ENCODE peak calls at places on chromosomes 2 and 18, in five cellular contexts. One of them, this sample, is unnamed.

GRCh38 chr2:176518823-176519222 is 249.6 kb downstream of the MTX2 start:
- DNase-seq in prostate gland: no peak
- DNase-seq in spleen: peak; percentile 73
- DNase-seq in astrocyte: no peak
- DNase-seq in iPS DF 6.9: peak; percentile 9
- DNase-seq in this sample: no peak

GRCh38 chr2:240469239-240469636 is 33.8 kb downstream of the GPC1 start:
- DNase-seq in prostate gland: peak; percentile 3
- DNase-seq in astrocyte: no peak
- DNase-seq in iPS DF 6.9: no peak
- DNase-seq in spleen: peak; percentile 48
- DNase-seq in this sample: no peak

GRCh38 chr2:15776629-15776919 is 163.8 kb upstream of the MYCN start:
- DNase-seq in astrocyte: no peak
- DNase-seq in iPS DF 6.9: no peak
- DNase-seq in spleen: no peak
- DNase-seq in prostate gland: no peak
- DNase-seq in this sample: no peak

GRCh38 chr2:177641321-177641720 is 248.7 kb downstream of the AGPS start:
- DNase-seq in astrocyte: no peak
- DNase-seq in iPS DF 6.9: no peak
- DNase-seq in spleen: no peak
- DNase-seq in prostate gland: no peak
- DNase-seq in this sample: no peak

GRCh38 chr2:238100049-238100820 is at the start of gene ESPNL:
- DNase-seq in spleen: peak; percentile 76
- DNase-seq in astrocyte: no peak
- DNase-seq in iPS DF 6.9: no peak
- DNase-seq in prostate gland: no peak
- DNase-seq in this sample: no peak

GRCh38 chr2:104658149-104658839 is 195.6 kb upstream of the POU3F3 start:
- DNase-seq in iPS DF 6.9: peak; percentile 37
- DNase-seq in astrocyte: peak; percentile 5
- DNase-seq in spleen: peak; percentile 86
- DNase-seq in prostate gland: peak; percentile 14
- DNase-seq in this sample: peak; percentile 30

GRCh38 chr2:205947621-205948495 is 138.1 kb downstream of the INO80D start:
- DNase-seq in spleen: peak; percentile 81
- DNase-seq in iPS DF 6.9: peak; percentile 60
- DNase-seq in astrocyte: peak; percentile 40
- DNase-seq in prostate gland: peak; percentile 42
- DNase-seq in this sample: peak; percentile 69

GRCh38 chr2:127045792-127046501 is 61.0 kb downstream of the BIN1 start:
- DNase-seq in astrocyte: no peak
- DNase-seq in prostate gland: no peak
- DNase-seq in iPS DF 6.9: no peak
- DNase-seq in spleen: peak; percentile 75
- DNase-seq in this sample: peak; percentile 33

GRCh38 chr2:198408171-198408570 is 603.8 kb downstream of the PLCL1 start:
- DNase-seq in iPS DF 6.9: no peak
- DNase-seq in astrocyte: no peak
- DNase-seq in prostate gland: no peak
- DNase-seq in spleen: no peak
- DNase-seq in this sample: no peak

GRCh38 chr2:215728504-215729065 is 284.8 kb downstream of the MREG start:
- DNase-seq in prostate gland: no peak
- DNase-seq in iPS DF 6.9: no peak
- DNase-seq in astrocyte: peak; percentile 99
- DNase-seq in spleen: no peak
- DNase-seq in this sample: no peak

GRCh38 chr18:72086421-72086820 is 457.7 kb downstream of the CBLN2 start:
- DNase-seq in astrocyte: peak; percentile 4
- DNase-seq in iPS DF 6.9: no peak
- DNase-seq in prostate gland: no peak
- DNase-seq in spleen: no peak
- DNase-seq in this sample: no peak

GRCh38 chr2:1183300-1183699 is 230.0 kb upstream of the TPO start:
- DNase-seq in iPS DF 6.9: no peak
- DNase-seq in prostate gland: no peak
- DNase-seq in astrocyte: no peak
- DNase-seq in spleen: no peak
- DNase-seq in this sample: no peak

GRCh38 chr18:56488739-56489138 is 149.7 kb downstream of the TXNL1 start:
- DNase-seq in iPS DF 6.9: no peak
- DNase-seq in spleen: no peak
- DNase-seq in astrocyte: no peak
- DNase-seq in prostate gland: no peak
- DNase-seq in this sample: no peak

GRCh38 chr2:230925879-230926765 is 1.1 kb upstream of the GPR55 start:
- DNase-seq in iPS DF 6.9: no peak
- DNase-seq in astrocyte: no peak
- DNase-seq in prostate gland: no peak
- DNase-seq in spleen: peak; percentile 72
- DNase-seq in this sample: peak; percentile 38

GRCh38 chr2:135662088-135662487 is 79.6 kb upstream of the UBXN4 start:
- DNase-seq in prostate gland: no peak
- DNase-seq in astrocyte: peak; percentile 52
- DNase-seq in spleen: no peak
- DNase-seq in iPS DF 6.9: no peak
- DNase-seq in this sample: no peak

GRCh38 chr18:45248240-45248903 is 366.9 kb upstream of the SLC14A2 start:
- DNase-seq in astrocyte: peak; percentile 96
- DNase-seq in iPS DF 6.9: no peak
- DNase-seq in prostate gland: peak; percentile 51
- DNase-seq in spleen: no peak
- DNase-seq in this sample: no peak

GRCh38 chr2:130374587-130375290 is 18.9 kb downstream of the PTPN18 start:
- DNase-seq in iPS DF 6.9: no peak
- DNase-seq in prostate gland: no peak
- DNase-seq in astrocyte: peak; percentile 33
- DNase-seq in spleen: no peak
- DNase-seq in this sample: no peak

GRCh38 chr18:58047556-58047882 is 3.5 kb downstream of the NEDD4L start:
- DNase-seq in astrocyte: no peak
- DNase-seq in spleen: no peak
- DNase-seq in prostate gland: no peak
- DNase-seq in iPS DF 6.9: no peak
- DNase-seq in this sample: no peak

GRCh38 chr2:176419591-176420071 is 150.4 kb downstream of the MTX2 start:
- DNase-seq in spleen: no peak
- DNase-seq in astrocyte: peak; percentile 89
- DNase-seq in iPS DF 6.9: no peak
- DNase-seq in prostate gland: no peak
- DNase-seq in this sample: no peak

GRCh38 chr2:238165288-238165921 is 6.6 kb downstream of the ERFE start:
- DNase-seq in prostate gland: no peak
- DNase-seq in iPS DF 6.9: no peak
- DNase-seq in spleen: peak; percentile 69
- DNase-seq in astrocyte: no peak
- DNase-seq in this sample: no peak

GRCh38 chr2:11500702-11501303 is 33.0 kb upstream of the GREB1 start:
- DNase-seq in prostate gland: no peak
- DNase-seq in astrocyte: no peak
- DNase-seq in spleen: no peak
- DNase-seq in iPS DF 6.9: no peak
- DNase-seq in this sample: no peak

GRCh38 chr2:209253544-209253943 is 170.3 kb upstream of the MAP2 start:
- DNase-seq in spleen: no peak
- DNase-seq in prostate gland: no peak
- DNase-seq in iPS DF 6.9: no peak
- DNase-seq in astrocyte: no peak
- DNase-seq in this sample: no peak

GRCh38 chr18:3814840-3815239 is 364.9 kb downstream of the TGIF1 start:
- DNase-seq in spleen: no peak
- DNase-seq in prostate gland: no peak
- DNase-seq in astrocyte: peak; percentile 54
- DNase-seq in iPS DF 6.9: no peak
- DNase-seq in this sample: no peak

GRCh38 chr2:236055471-236055870 is 112.7 kb downstream of the GBX2 start:
- DNase-seq in astrocyte: no peak
- DNase-seq in spleen: no peak
- DNase-seq in iPS DF 6.9: no peak
- DNase-seq in prostate gland: peak; percentile 57
- DNase-seq in this sample: no peak

GRCh38 chr2:236052206-236052605 is 116.0 kb downstream of the GBX2 start:
- DNase-seq in iPS DF 6.9: no peak
- DNase-seq in astrocyte: no peak
- DNase-seq in spleen: no peak
- DNase-seq in prostate gland: no peak
- DNase-seq in this sample: no peak

GRCh38 chr2:236054125-236054524 is 114.1 kb downstream of the GBX2 start:
- DNase-seq in astrocyte: no peak
- DNase-seq in iPS DF 6.9: no peak
- DNase-seq in prostate gland: no peak
- DNase-seq in spleen: no peak
- DNase-seq in this sample: no peak

GRCh38 chr2:236052926-236053846 is 115.0 kb downstream of the GBX2 start:
- DNase-seq in spleen: no peak
- DNase-seq in iPS DF 6.9: no peak
- DNase-seq in astrocyte: no peak
- DNase-seq in prostate gland: no peak
- DNase-seq in this sample: no peak

DNA sequence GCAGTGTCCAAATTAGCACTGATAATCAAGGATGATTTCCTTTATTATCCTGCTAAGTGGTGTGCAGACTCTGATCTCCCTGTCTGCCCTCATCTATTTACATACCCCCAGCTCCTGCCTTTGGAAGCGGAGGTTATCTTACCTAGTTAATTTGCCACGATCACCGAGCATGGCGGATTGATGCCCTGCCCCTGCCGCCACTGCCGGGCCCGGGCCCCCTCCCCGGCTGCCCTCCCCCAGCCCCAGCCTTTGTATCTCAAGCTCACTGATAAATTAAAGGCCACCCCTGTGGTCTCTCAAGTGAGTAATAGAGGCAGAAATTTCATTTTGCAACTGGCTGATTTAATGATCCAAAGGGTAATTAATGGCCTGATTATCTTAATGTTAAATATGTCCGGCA is 113.5 kb downstream of the GBX2 start:
- DNase-seq in iPS DF 6.9: no peak
- DNase-seq in prostate gland: no peak
- DNase-seq in spleen: no peak
- DNase-seq in astrocyte: no peak
- DNase-seq in this sample: no peak
- H3K4me3 ChIP-seq in iPS DF 6.9: no peak overlapping the region
- H3K4me3 ChIP-seq in prostate gland: no peak overlapping the region
- H3K4me3 ChIP-seq in spleen: no peak overlapping the region
- H3K4me3 ChIP-seq in astrocyte: no peak overlapping the region
- H3K4me3 ChIP-seq in this sample: no peak overlapping the region

DNA sequence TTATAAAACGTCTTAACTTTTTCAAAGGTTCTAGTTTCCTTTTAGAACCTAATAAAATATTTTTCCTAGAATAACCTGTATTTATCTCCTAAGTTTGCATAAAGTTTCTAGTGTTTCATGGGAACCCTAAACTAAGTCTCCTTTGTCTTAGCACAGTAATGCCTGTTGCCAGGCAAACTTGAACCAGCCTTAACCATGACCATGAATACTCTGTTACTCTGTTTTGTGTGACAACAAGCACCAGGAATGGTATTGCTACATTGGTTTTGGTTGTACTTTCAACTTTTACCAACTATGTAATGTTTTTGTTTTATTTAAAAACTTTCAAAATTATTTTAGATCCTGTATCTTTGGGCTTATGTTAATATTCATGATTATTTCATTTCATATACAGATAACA is 137.6 kb downstream of the CERS6 start:
- DNase-seq in astrocyte: no peak
- DNase-seq in prostate gland: no peak
- DNase-seq in spleen: no peak
- DNase-seq in iPS DF 6.9: no peak
- DNase-seq in this sample: no peak
- H3K27ac ChIP-seq in astrocyte: no peak overlapping the region
- H3K27ac ChIP-seq in prostate gland: no peak overlapping the region
- H3K27ac ChIP-seq in spleen: no peak overlapping the region
- H3K27ac ChIP-seq in iPS DF 6.9: no peak overlapping the region
- H3K27ac ChIP-seq in this sample: no peak overlapping the region

GRCh38 chr2:84686783-84687442 is 170.6 kb downstream of the DNAH6 start:
- DNase-seq in astrocyte: no peak
- DNase-seq in iPS DF 6.9: no peak
- DNase-seq in spleen: no peak
- DNase-seq in prostate gland: no peak
- DNase-seq in this sample: no peak
- H3K27me3 ChIP-seq in astrocyte: no peaks in the 10 kb centered on the region
- H3K27me3 ChIP-seq in iPS DF 6.9: no peaks in the 10 kb centered on the region
- H3K27me3 ChIP-seq in spleen: no peaks in the 10 kb centered on the region
- H3K27me3 ChIP-seq in prostate gland: no peaks in the 10 kb centered on the region
- H3K27me3 ChIP-seq in this sample: no peaks in the 10 kb centered on the region

GRCh38 chr2:110216803-110217202 is 4.5 kb upstream of the MTLN start:
- DNase-seq in spleen: no peak
- DNase-seq in iPS DF 6.9: no peak
- DNase-seq in prostate gland: no peak
- DNase-seq in astrocyte: peak; percentile 4
- DNase-seq in this sample: no peak
- H3K4me3 ChIP-seq in spleen: no peak overlapping the region
- H3K4me3 ChIP-seq in iPS DF 6.9: no peak overlapping the region
- H3K4me3 ChIP-seq in prostate gland: no peak overlapping the region
- H3K4me3 ChIP-seq in astrocyte: no peak overlapping the region
- H3K4me3 ChIP-seq in this sample: no peak overlapping the region

GRCh38 chr2:74383254-74383653 is 3.1 kb upstream of the DCTN1 start:
- DNase-seq in spleen: no peak
- DNase-seq in iPS DF 6.9: no peak
- DNase-seq in prostate gland: peak; percentile 59
- DNase-seq in astrocyte: peak; percentile 66
- DNase-seq in this sample: no peak

GRCh38 chr2:74381751-74382150 is 1.6 kb upstream of the DCTN1 start:
- DNase-seq in prostate gland: no peak
- DNase-seq in spleen: no peak
- DNase-seq in iPS DF 6.9: no peak
- DNase-seq in astrocyte: no peak
- DNase-seq in this sample: no peak

GRCh38 chr2:74387346-74387745 is 7.2 kb upstream of the DCTN1 start:
- DNase-seq in prostate gland: no peak
- DNase-seq in spleen: no peak
- DNase-seq in iPS DF 6.9: no peak
- DNase-seq in astrocyte: peak; percentile 45
- DNase-seq in this sample: no peak

GRCh38 chr2:74385396-74385795 is 5.3 kb upstream of the DCTN1 start:
- DNase-seq in iPS DF 6.9: no peak
- DNase-seq in prostate gland: no peak
- DNase-seq in astrocyte: peak; percentile 18
- DNase-seq in spleen: no peak
- DNase-seq in this sample: peak; percentile 82

GRCh38 chr2:74384051-74384450 is 3.9 kb upstream of the DCTN1 start:
- DNase-seq in astrocyte: peak; percentile 52
- DNase-seq in spleen: no peak
- DNase-seq in prostate gland: no peak
- DNase-seq in iPS DF 6.9: no peak
- DNase-seq in this sample: no peak
- H3K27ac ChIP-seq in astrocyte: no peak overlapping the region
- H3K27ac ChIP-seq in spleen: no peak overlapping the region
- H3K27ac ChIP-seq in prostate gland: no peak overlapping the region
- H3K27ac ChIP-seq in iPS DF 6.9: no peak overlapping the region
- H3K27ac ChIP-seq in this sample: no peak overlapping the region

This sample was measured in dorsolateral prefrontal cortex.